ENCODE peak calls at places on chromosomes 11 and 22, in four cellular contexts. One of them, this sample, is unnamed. For H3K27me3, the result is how much of the 10 kb centered on the place peaks cover.

GRCh38 chr22:36577019-36577418 is 48.1 kb upstream of the EIF3D start:
- DNase-seq in HL-60: no peak
- DNase-seq in Peyer's patch: no peak
- DNase-seq in mammary epithelial cell: peak
- DNase-seq in this sample: no peak

GRCh38 chr22:48691431-48691851 is 1136.2 kb downstream of the BRD1 start:
- DNase-seq in Peyer's patch: no peak
- DNase-seq in HL-60: no peak
- DNase-seq in mammary epithelial cell: no peak
- DNase-seq in this sample: no peak

GRCh38 chr11:46134540-46134939 is 13.3 kb upstream of the PHF21A start:
- DNase-seq in Peyer's patch: no peak
- DNase-seq in mammary epithelial cell: no peak
- DNase-seq in HL-60: no peak
- DNase-seq in this sample: no peak

GRCh38 chr11:27861706-27862430 is 161.6 kb upstream of the BDNF start:
- DNase-seq in mammary epithelial cell: peak
- DNase-seq in HL-60: no peak
- DNase-seq in Peyer's patch: no peak
- DNase-seq in this sample: no peak

GRCh38 chr11:27998552-27998951 is 109.4 kb downstream of the KIF18A start:
- DNase-seq in HL-60: no peak
- DNase-seq in Peyer's patch: no peak
- DNase-seq in mammary epithelial cell: peak
- DNase-seq in this sample: peak

GRCh38 chr22:49764151-49764581 is 63.5 kb downstream of the BRD1 start:
- DNase-seq in HL-60: no peak
- DNase-seq in Peyer's patch: no peak
- DNase-seq in mammary epithelial cell: no peak
- DNase-seq in this sample: no peak

GRCh38 chr22:49381595-49382450 is 445.9 kb downstream of the BRD1 start:
- DNase-seq in Peyer's patch: peak
- DNase-seq in HL-60: no peak
- DNase-seq in mammary epithelial cell: no peak
- DNase-seq in this sample: no peak

GRCh38 chr11:59247535-59248227 is 35.0 kb upstream of the MPEG1 start:
- DNase-seq in mammary epithelial cell: peak
- DNase-seq in HL-60: peak
- DNase-seq in Peyer's patch: no peak
- DNase-seq in this sample: no peak

GRCh38 chr11:36356201-36356600 is 60.1 kb downstream of the PRR5L start:
- DNase-seq in HL-60: no peak
- DNase-seq in Peyer's patch: peak
- DNase-seq in mammary epithelial cell: no peak
- DNase-seq in this sample: no peak

GRCh38 chr11:121426476-121427454 is 25.3 kb upstream of the SORL1 start:
- DNase-seq in HL-60: no peak
- DNase-seq in Peyer's patch: peak
- DNase-seq in mammary epithelial cell: no peak
- DNase-seq in this sample: peak

GRCh38 chr22:29152381-29153138 is 53.1 kb upstream of the EMID1 start:
- DNase-seq in HL-60: no peak
- DNase-seq in mammary epithelial cell: no peak
- DNase-seq in Peyer's patch: no peak
- DNase-seq in this sample: no peak

GRCh38 chr11:61152816-61153592 is 8.2 kb downstream of the VPS37C start:
- DNase-seq in mammary epithelial cell: peak
- DNase-seq in HL-60: no peak
- DNase-seq in Peyer's patch: no peak
- DNase-seq in this sample: no peak

GRCh38 chr11:93089474-93090102 is 108.2 kb downstream of the SLC36A4 start:
- DNase-seq in Peyer's patch: no peak
- DNase-seq in HL-60: peak
- DNase-seq in mammary epithelial cell: peak
- DNase-seq in this sample: no peak

GRCh38 chr11:9530901-9531625 is 42.4 kb upstream of the WEE1 start:
- DNase-seq in mammary epithelial cell: no peak
- DNase-seq in Peyer's patch: no peak
- DNase-seq in HL-60: no peak
- DNase-seq in this sample: no peak

GRCh38 chr11:7514099-7514725 is 413 bp downstream of the PPFIBP2 start:
- DNase-seq in mammary epithelial cell: no peak
- DNase-seq in Peyer's patch: peak
- DNase-seq in HL-60: no peak
- DNase-seq in this sample: no peak

GRCh38 chr22:30928401-30928800 is 40.2 kb downstream of the MORC2 start:
- DNase-seq in mammary epithelial cell: no peak
- DNase-seq in HL-60: no peak
- DNase-seq in Peyer's patch: no peak
- DNase-seq in this sample: no peak

GRCh38 chr11:44286268-44286880 is 23.6 kb downstream of the ALX4 start:
- DNase-seq in mammary epithelial cell: peak
- DNase-seq in Peyer's patch: peak
- DNase-seq in HL-60: peak
- DNase-seq in this sample: no peak

DNA sequence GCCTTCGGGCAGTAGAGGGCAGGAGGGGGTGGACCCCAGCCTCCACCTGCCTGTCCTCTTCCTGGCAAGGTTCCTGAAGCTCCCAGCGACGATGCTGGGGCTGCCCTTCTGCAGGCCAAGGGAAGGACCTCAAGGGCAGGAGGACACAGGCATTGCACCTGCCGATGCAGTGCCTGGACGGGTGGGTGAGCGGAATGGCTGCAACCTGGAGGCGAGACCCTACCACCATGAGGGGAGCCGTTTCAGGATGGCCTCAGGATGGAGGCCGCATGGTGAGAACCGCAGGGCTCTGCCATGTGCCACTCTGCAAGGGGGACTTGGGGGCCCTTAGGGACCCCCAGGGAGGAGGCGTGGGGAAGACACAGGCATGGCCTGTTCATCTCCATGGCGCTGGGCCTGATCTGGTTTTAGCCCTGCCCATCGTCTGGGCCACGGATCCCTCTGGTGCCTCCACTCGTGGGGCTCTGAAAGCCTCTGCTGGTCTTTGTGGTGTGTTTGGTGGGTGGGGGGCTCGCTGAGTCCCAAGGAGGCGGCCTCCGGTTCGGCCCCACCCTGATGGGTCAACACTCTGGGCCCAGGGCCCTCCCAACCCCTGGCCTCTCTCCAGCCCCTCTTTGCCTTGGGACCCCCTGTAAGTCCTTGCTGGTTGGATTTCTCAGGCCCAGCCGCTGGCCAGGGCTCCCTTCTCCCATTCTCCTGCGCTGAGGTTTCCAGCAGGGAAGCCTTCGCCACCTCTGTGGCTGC is 1.3 kb upstream of the LSP1 start:
- DNase-seq in Peyer's patch: no peak
- DNase-seq in HL-60: no peak
- DNase-seq in mammary epithelial cell: no peak
- DNase-seq in this sample: peak
- H3K4me3 ChIP-seq in Peyer's patch: no peak
- H3K4me3 ChIP-seq in HL-60: no peak
- H3K4me3 ChIP-seq in mammary epithelial cell: no peak
- H3K4me3 ChIP-seq in this sample: no peak

DNA sequence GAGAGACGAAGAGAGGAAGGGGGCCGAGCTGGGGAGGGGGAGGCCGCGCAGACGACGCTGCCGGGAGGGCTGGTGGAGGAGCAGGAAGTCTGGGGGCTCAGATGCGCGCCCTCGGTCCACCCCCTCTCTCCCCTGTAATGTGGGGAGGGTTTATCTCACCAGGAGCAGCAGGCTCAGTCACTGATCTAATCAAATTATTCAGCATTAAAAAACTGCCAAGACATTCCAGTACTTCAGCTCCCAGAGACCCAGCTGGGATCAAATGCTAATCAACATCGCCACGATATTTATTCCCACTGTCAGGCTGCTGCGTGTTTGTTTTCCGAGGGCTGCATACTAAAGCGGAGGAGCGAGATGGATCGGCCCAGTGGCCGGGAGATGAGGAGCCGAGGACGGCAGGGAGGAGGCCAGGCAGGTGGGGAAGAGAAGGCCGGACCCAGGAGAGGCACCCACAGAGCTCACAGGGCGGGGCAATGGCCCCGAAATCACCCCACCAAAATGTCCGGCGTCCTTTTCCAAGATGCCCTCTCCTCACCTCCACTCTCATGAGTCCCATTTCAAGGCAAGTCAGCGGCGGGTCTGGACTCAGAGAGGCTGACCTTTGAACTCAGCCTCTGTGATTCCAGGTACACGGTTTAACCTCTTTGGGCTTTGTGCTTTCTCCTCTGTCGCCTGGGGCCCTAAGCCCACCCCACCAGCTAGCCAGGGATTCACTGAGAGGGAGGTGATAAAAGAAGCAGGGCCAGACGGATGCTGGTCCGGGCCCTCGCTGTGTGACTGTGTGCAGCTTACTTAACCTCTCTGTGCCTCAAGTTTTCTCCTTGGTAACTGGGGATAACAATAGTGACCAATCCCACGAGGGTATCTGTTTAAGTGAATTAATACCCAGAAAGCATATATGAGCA is 502.1 kb downstream of the MN1 start:
- DNase-seq in HL-60: no peak
- DNase-seq in mammary epithelial cell: no peak
- DNase-seq in Peyer's patch: no peak
- DNase-seq in this sample: no peak
- H3K27me3 ChIP-seq in HL-60: under half
- H3K27me3 ChIP-seq in mammary epithelial cell: under half
- H3K27me3 ChIP-seq in Peyer's patch: under half
- H3K27me3 ChIP-seq in this sample: under half

GRCh38 chr11:119993732-119994131 is 144.2 kb downstream of the TRIM29 start:
- DNase-seq in Peyer's patch: no peak
- DNase-seq in HL-60: no peak
- DNase-seq in mammary epithelial cell: peak
- DNase-seq in this sample: no peak
- TF ChIP-seq CTCF in Peyer's patch: no peak
- TF ChIP-seq CTCF in HL-60: no peak
- TF ChIP-seq CTCF in mammary epithelial cell: peak
- TF ChIP-seq CTCF in this sample: no peak

GRCh38 chr22:35154937-35155387 is 89.0 kb downstream of the ISX start:
- DNase-seq in Peyer's patch: no peak
- DNase-seq in mammary epithelial cell: peak
- DNase-seq in HL-60: peak
- DNase-seq in this sample: no peak
- H3K4me3 ChIP-seq in Peyer's patch: no peak
- H3K4me3 ChIP-seq in mammary epithelial cell: no peak
- H3K4me3 ChIP-seq in HL-60: no peak
- H3K4me3 ChIP-seq in this sample: no peak

GRCh38 chr11:30583505-30584280 is 2.5 kb downstream of the MPPED2 start:
- DNase-seq in Peyer's patch: no peak
- DNase-seq in HL-60: no peak
- DNase-seq in mammary epithelial cell: no peak
- DNase-seq in this sample: no peak

GRCh38 chr11:30581646-30582045 is 4.5 kb downstream of the MPPED2 start:
- DNase-seq in mammary epithelial cell: no peak
- DNase-seq in HL-60: no peak
- DNase-seq in Peyer's patch: no peak
- DNase-seq in this sample: no peak

GRCh38 chr11:30585067-30585891 is 874 bp downstream of the MPPED2 start:
- DNase-seq in HL-60: no peak
- DNase-seq in Peyer's patch: no peak
- DNase-seq in mammary epithelial cell: no peak
- DNase-seq in this sample: no peak

GRCh38 chr11:30586251-30587144 is at the start of gene MPPED2:
- DNase-seq in Peyer's patch: no peak
- DNase-seq in HL-60: no peak
- DNase-seq in mammary epithelial cell: no peak
- DNase-seq in this sample: peak

DNA sequence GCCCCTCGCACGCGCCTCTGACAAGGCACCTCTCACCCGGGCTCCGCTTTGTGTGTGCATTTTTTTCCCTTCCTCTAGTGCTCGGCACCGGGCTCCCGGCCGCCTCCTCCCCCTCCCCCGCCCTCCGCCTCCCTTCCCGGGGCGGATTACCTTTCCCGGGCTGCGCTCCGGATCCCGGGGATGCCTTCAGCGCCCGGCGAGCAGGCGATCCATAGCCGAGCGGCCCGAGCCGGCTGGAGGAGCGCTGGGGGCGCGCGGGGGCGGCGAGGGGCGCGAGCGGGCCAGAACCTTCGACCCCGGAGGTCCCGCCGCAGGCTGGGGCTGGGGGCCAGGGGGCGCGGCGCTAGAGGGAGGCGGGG is 282 bp downstream of the MPPED2 start:
- DNase-seq in Peyer's patch: no peak
- DNase-seq in mammary epithelial cell: no peak
- DNase-seq in HL-60: no peak
- DNase-seq in this sample: no peak
- H3K27me3 ChIP-seq in Peyer's patch: under half
- H3K27me3 ChIP-seq in mammary epithelial cell: under half
- H3K27me3 ChIP-seq in HL-60: under half
- H3K27me3 ChIP-seq in this sample: under half

DNA sequence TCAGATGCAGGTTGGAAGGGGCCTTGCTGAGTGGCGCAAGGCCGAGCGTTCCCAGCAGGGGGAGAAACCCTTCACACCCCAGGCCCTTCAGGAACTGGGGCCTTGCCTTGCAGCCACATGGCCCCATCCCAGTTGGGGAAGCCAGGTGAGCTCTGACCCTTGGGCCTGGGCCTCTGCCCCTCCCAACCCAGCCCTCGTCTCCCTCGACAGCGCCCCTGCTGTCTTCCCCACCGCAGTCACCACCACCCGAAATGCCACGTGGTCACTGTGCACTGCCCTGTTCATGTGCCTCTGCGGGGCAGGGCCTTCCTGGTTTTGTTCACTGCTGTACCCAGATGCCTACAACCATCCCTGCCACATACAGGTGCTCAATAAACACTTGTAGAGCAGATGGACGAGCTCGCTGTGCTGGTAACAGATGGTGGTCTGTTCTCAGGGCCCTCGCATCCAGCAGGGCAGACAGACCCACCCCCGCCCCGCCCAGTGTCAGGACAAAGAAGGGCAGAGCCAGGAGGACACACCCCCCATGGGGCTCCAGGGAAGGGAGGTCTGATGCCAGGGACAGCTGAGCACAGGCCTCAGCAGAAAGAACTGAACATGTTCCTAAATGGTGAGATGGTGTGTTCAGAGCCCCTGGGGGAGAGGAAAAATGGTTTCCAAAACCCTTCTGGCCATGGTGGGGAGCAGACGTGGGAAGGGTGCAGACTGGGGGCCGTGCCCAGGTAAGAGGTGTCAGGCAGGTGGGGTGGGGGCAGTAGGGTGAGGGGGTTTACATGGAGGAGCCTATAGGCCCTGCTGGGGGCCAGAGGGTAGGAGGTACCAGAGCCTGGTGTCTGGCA is 3.7 kb downstream of the POLR2L start:
- DNase-seq in HL-60: no peak
- DNase-seq in mammary epithelial cell: peak
- DNase-seq in Peyer's patch: no peak
- DNase-seq in this sample: no peak
- TF ChIP-seq CTCF in HL-60: no peak
- TF ChIP-seq CTCF in mammary epithelial cell: peak
- TF ChIP-seq CTCF in Peyer's patch: no peak
- TF ChIP-seq CTCF in this sample: peak

GRCh38 chr11:108226036-108226435 is 3.2 kb downstream of the ATM start:
- DNase-seq in HL-60: no peak
- DNase-seq in Peyer's patch: no peak
- DNase-seq in mammary epithelial cell: no peak
- DNase-seq in this sample: no peak

GRCh38 chr11:108223449-108224149 is 732 bp downstream of the ATM start:
- DNase-seq in HL-60: no peak
- DNase-seq in Peyer's patch: no peak
- DNase-seq in mammary epithelial cell: peak
- DNase-seq in this sample: peak

GRCh38 chr11:108222686-108223448 is at the start of gene ATM:
- DNase-seq in Peyer's patch: peak
- DNase-seq in HL-60: peak
- DNase-seq in mammary epithelial cell: peak
- DNase-seq in this sample: peak

GRCh38 chr11:108224366-108224765 is 1.5 kb downstream of the ATM start:
- DNase-seq in mammary epithelial cell: no peak
- DNase-seq in Peyer's patch: no peak
- DNase-seq in HL-60: no peak
- DNase-seq in this sample: no peak

GRCh38 chr11:108224908-108225786 is 2.3 kb downstream of the ATM start:
- DNase-seq in HL-60: no peak
- DNase-seq in mammary epithelial cell: no peak
- DNase-seq in Peyer's patch: peak
- DNase-seq in this sample: peak
- H3K4me3 ChIP-seq in HL-60: peak
- H3K4me3 ChIP-seq in mammary epithelial cell: no peak
- H3K4me3 ChIP-seq in Peyer's patch: peak
- H3K4me3 ChIP-seq in this sample: peak

This sample was measured in GM06990.